ENCODE peak calls at places on chromosome 14, in seven cellular contexts. One of them, this sample, is unnamed.

GRCh38 chr14:92673601-92674000 is 74.8 kb downstream of the LGMN start:
- DNase-seq in stomach: no peak
- DNase-seq in DND-41: no peak
- DNase-seq in upper lobe of right lung: peak; percentile 29
- DNase-seq in psoas muscle: no peak
- DNase-seq in fibroblast of pulmonary artery: no peak
- DNase-seq in aorta: peak; percentile 44
- DNase-seq in this sample: no peak

GRCh38 chr14:102500190-102500661 is 9.3 kb downstream of the ANKRD9 start:
- DNase-seq in DND-41: no peak
- DNase-seq in stomach: no peak
- DNase-seq in fibroblast of pulmonary artery: peak; percentile 96
- DNase-seq in psoas muscle: peak; percentile 84
- DNase-seq in aorta: peak; percentile 87
- DNase-seq in upper lobe of right lung: peak; percentile 89
- DNase-seq in this sample: no peak

GRCh38 chr14:96253140-96253539 is 2.9 kb upstream of the BDKRB1 start:
- DNase-seq in DND-41: no peak
- DNase-seq in fibroblast of pulmonary artery: peak; percentile 90
- DNase-seq in upper lobe of right lung: no peak
- DNase-seq in psoas muscle: no peak
- DNase-seq in stomach: no peak
- DNase-seq in aorta: no peak
- DNase-seq in this sample: no peak

GRCh38 chr14:54653764-54654469 is 87.0 kb downstream of the SAMD4A start:
- DNase-seq in upper lobe of right lung: no peak
- DNase-seq in stomach: no peak
- DNase-seq in aorta: no peak
- DNase-seq in psoas muscle: peak; percentile 53
- DNase-seq in fibroblast of pulmonary artery: peak; percentile 94
- DNase-seq in DND-41: no peak
- DNase-seq in this sample: no peak

GRCh38 chr14:99522934-99523660 is 41.9 kb downstream of the CCNK start:
- DNase-seq in DND-41: no peak
- DNase-seq in psoas muscle: peak; percentile 15
- DNase-seq in fibroblast of pulmonary artery: no peak
- DNase-seq in stomach: no peak
- DNase-seq in upper lobe of right lung: no peak
- DNase-seq in aorta: no peak
- DNase-seq in this sample: no peak

GRCh38 chr14:101331141-101331525 is 230.2 kb upstream of the DIO3 start:
- DNase-seq in aorta: no peak
- DNase-seq in upper lobe of right lung: no peak
- DNase-seq in fibroblast of pulmonary artery: no peak
- DNase-seq in DND-41: no peak
- DNase-seq in psoas muscle: no peak
- DNase-seq in stomach: no peak
- DNase-seq in this sample: no peak

GRCh38 chr14:37600880-37601741 is 5.7 kb downstream of the TTC6 start:
- DNase-seq in DND-41: no peak
- DNase-seq in aorta: no peak
- DNase-seq in upper lobe of right lung: no peak
- DNase-seq in psoas muscle: no peak
- DNase-seq in stomach: peak; percentile 58
- DNase-seq in fibroblast of pulmonary artery: no peak
- DNase-seq in this sample: no peak

GRCh38 chr14:22391908-22392307 is 197.1 kb downstream of the DAD1 start:
- DNase-seq in psoas muscle: no peak
- DNase-seq in fibroblast of pulmonary artery: peak; percentile 86
- DNase-seq in stomach: peak; percentile 74
- DNase-seq in upper lobe of right lung: peak; percentile 64
- DNase-seq in aorta: no peak
- DNase-seq in DND-41: peak; percentile 58
- DNase-seq in this sample: peak; percentile 92

GRCh38 chr14:68392393-68393085 is 400.3 kb downstream of the ZFP36L1 start:
- DNase-seq in DND-41: no peak
- DNase-seq in fibroblast of pulmonary artery: peak; percentile 35
- DNase-seq in aorta: no peak
- DNase-seq in psoas muscle: peak; percentile 48
- DNase-seq in upper lobe of right lung: peak; percentile 74
- DNase-seq in stomach: peak; percentile 31
- DNase-seq in this sample: no peak

GRCh38 chr14:48826058-48826457 is 760.1 kb downstream of the RPS29 start:
- DNase-seq in psoas muscle: no peak
- DNase-seq in stomach: no peak
- DNase-seq in aorta: no peak
- DNase-seq in DND-41: no peak
- DNase-seq in fibroblast of pulmonary artery: no peak
- DNase-seq in upper lobe of right lung: no peak
- DNase-seq in this sample: no peak

GRCh38 chr14:103290961-103291360 is 43.1 kb upstream of the EIF5 start:
- DNase-seq in aorta: no peak
- DNase-seq in DND-41: no peak
- DNase-seq in psoas muscle: no peak
- DNase-seq in upper lobe of right lung: no peak
- DNase-seq in stomach: no peak
- DNase-seq in fibroblast of pulmonary artery: no peak
- DNase-seq in this sample: no peak

GRCh38 chr14:41749425-41749824 is 142.7 kb downstream of the LRFN5 start:
- DNase-seq in upper lobe of right lung: no peak
- DNase-seq in stomach: no peak
- DNase-seq in aorta: no peak
- DNase-seq in DND-41: peak; percentile 9
- DNase-seq in psoas muscle: no peak
- DNase-seq in fibroblast of pulmonary artery: peak; percentile 30
- DNase-seq in this sample: no peak
- H3K4me3 ChIP-seq in upper lobe of right lung: peak overlapping the region; percentile 43
- H3K4me3 ChIP-seq in stomach: peak overlapping the region; percentile 24
- H3K4me3 ChIP-seq in aorta: no peak overlapping the region
- H3K4me3 ChIP-seq in DND-41: no peak overlapping the region
- H3K4me3 ChIP-seq in psoas muscle: peak overlapping the region; percentile 40
- H3K4me3 ChIP-seq in fibroblast of pulmonary artery: peak overlapping the region; percentile 11
- H3K4me3 ChIP-seq in this sample: no peak overlapping the region

GRCh38 chr14:93971635-93972027 is 4.7 kb downstream of the ASB2 start:
- DNase-seq in psoas muscle: no peak
- DNase-seq in stomach: no peak
- DNase-seq in DND-41: no peak
- DNase-seq in upper lobe of right lung: no peak
- DNase-seq in fibroblast of pulmonary artery: no peak
- DNase-seq in aorta: no peak
- DNase-seq in this sample: peak; percentile 36
- H3K4me3 ChIP-seq in psoas muscle: peak overlapping the region; percentile 83
- H3K4me3 ChIP-seq in stomach: peak overlapping the region; percentile 38
- H3K4me3 ChIP-seq in DND-41: no peak overlapping the region
- H3K4me3 ChIP-seq in upper lobe of right lung: peak overlapping the region; percentile 47
- H3K4me3 ChIP-seq in fibroblast of pulmonary artery: no peak overlapping the region
- H3K4me3 ChIP-seq in aorta: no peak overlapping the region
- H3K4me3 ChIP-seq in this sample: peak overlapping the region; percentile 64

DNA sequence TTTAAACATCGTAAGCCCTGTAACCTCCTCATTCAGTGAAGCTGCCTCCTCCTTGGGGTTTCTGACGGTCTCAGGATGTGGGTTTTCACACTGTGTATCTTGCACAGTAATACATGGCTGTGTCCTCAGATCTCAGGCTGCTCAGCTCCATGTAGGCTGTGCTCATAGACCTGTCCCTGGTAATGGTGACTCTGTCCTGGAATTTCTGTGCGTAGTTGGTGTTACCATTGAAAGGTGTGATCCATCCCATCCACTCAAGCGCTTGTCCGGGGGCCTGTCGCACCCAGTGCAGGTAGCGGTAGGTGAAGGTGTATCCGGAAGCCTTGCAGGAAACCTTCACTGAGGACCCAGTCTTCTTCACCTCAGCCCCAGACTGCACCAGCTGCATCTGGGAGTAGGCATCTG is 980.5 kb downstream of the TMEM121 start:
- DNase-seq in fibroblast of pulmonary artery: no peak
- DNase-seq in stomach: no peak
- DNase-seq in upper lobe of right lung: no peak
- DNase-seq in DND-41: peak; percentile 84
- DNase-seq in psoas muscle: no peak
- DNase-seq in aorta: no peak
- DNase-seq in this sample: no peak
- H3K4me3 ChIP-seq in fibroblast of pulmonary artery: no peak overlapping the region
- H3K4me3 ChIP-seq in stomach: no peak overlapping the region
- H3K4me3 ChIP-seq in upper lobe of right lung: no peak overlapping the region
- H3K4me3 ChIP-seq in DND-41: no peak overlapping the region
- H3K4me3 ChIP-seq in psoas muscle: no peak overlapping the region
- H3K4me3 ChIP-seq in aorta: no peak overlapping the region
- H3K4me3 ChIP-seq in this sample: no peak overlapping the region

GRCh38 chr14:85416771-85417170 is 113.2 kb upstream of the FLRT2 start:
- DNase-seq in stomach: no peak
- DNase-seq in aorta: no peak
- DNase-seq in fibroblast of pulmonary artery: peak; percentile 83
- DNase-seq in upper lobe of right lung: no peak
- DNase-seq in DND-41: no peak
- DNase-seq in psoas muscle: no peak
- DNase-seq in this sample: no peak
- H3K4me3 ChIP-seq in stomach: no peak overlapping the region
- H3K4me3 ChIP-seq in aorta: no peak overlapping the region
- H3K4me3 ChIP-seq in fibroblast of pulmonary artery: no peak overlapping the region
- H3K4me3 ChIP-seq in upper lobe of right lung: no peak overlapping the region
- H3K4me3 ChIP-seq in DND-41: no peak overlapping the region
- H3K4me3 ChIP-seq in psoas muscle: no peak overlapping the region
- H3K4me3 ChIP-seq in this sample: no peak overlapping the region

GRCh38 chr14:77203611-77204456 is 22.2 kb downstream of the TMEM63C start:
- DNase-seq in upper lobe of right lung: no peak
- DNase-seq in fibroblast of pulmonary artery: no peak
- DNase-seq in aorta: no peak
- DNase-seq in DND-41: no peak
- DNase-seq in stomach: no peak
- DNase-seq in psoas muscle: no peak
- DNase-seq in this sample: no peak
- H3K4me3 ChIP-seq in upper lobe of right lung: no peak overlapping the region
- H3K4me3 ChIP-seq in fibroblast of pulmonary artery: no peak overlapping the region
- H3K4me3 ChIP-seq in aorta: no peak overlapping the region
- H3K4me3 ChIP-seq in DND-41: no peak overlapping the region
- H3K4me3 ChIP-seq in stomach: no peak overlapping the region
- H3K4me3 ChIP-seq in psoas muscle: no peak overlapping the region
- H3K4me3 ChIP-seq in this sample: no peak overlapping the region